ENCODE peak calls at places on chromosomes 7 and 10, in nine cellular contexts. One of them, this sample, is unnamed.

GRCh38 chr7:8443871-8444756 is 10.7 kb downstream of the NXPH1 start:
- ATAC-seq in GM12878: peak
- ATAC-seq in right lobe of liver: peak
- ATAC-seq in body of pancreas: no peak
- ATAC-seq in HepG2: peak
- ATAC-seq in K562: peak
- ATAC-seq in heart left ventricle: no peak
- ATAC-seq in A549: peak
- ATAC-seq in gastrocnemius medialis: no peak
- ATAC-seq in this sample: no peak

GRCh38 chr10:88833722-88834121 is 17.9 kb downstream of the ANKRD22 start:
- ATAC-seq in gastrocnemius medialis: no peak
- ATAC-seq in HepG2: no peak
- ATAC-seq in K562: no peak
- ATAC-seq in heart left ventricle: peak
- ATAC-seq in GM12878: no peak
- ATAC-seq in A549: no peak
- ATAC-seq in right lobe of liver: peak
- ATAC-seq in body of pancreas: no peak
- ATAC-seq in this sample: no peak

GRCh38 chr10:95406651-95407280 is 116.0 kb upstream of the PDLIM1 start:
- ATAC-seq in body of pancreas: peak
- ATAC-seq in heart left ventricle: peak
- ATAC-seq in GM12878: no peak
- ATAC-seq in HepG2: no peak
- ATAC-seq in K562: peak
- ATAC-seq in gastrocnemius medialis: peak
- ATAC-seq in right lobe of liver: peak
- ATAC-seq in A549: peak
- ATAC-seq in this sample: peak

GRCh38 chr10:119973261-119973660 is 80.7 kb downstream of the SEC23IP start:
- ATAC-seq in A549: peak
- ATAC-seq in HepG2: no peak
- ATAC-seq in right lobe of liver: no peak
- ATAC-seq in heart left ventricle: no peak
- ATAC-seq in gastrocnemius medialis: no peak
- ATAC-seq in K562: peak
- ATAC-seq in body of pancreas: no peak
- ATAC-seq in GM12878: peak
- ATAC-seq in this sample: no peak

GRCh38 chr10:121088524-121088923 is 237.4 kb downstream of the WDR11 start:
- ATAC-seq in GM12878: no peak
- ATAC-seq in HepG2: no peak
- ATAC-seq in gastrocnemius medialis: no peak
- ATAC-seq in heart left ventricle: no peak
- ATAC-seq in right lobe of liver: peak
- ATAC-seq in A549: no peak
- ATAC-seq in K562: no peak
- ATAC-seq in body of pancreas: no peak
- ATAC-seq in this sample: no peak

GRCh38 chr7:42939457-42940240 is 7.5 kb downstream of the MRPL32 start:
- ATAC-seq in GM12878: peak
- ATAC-seq in heart left ventricle: no peak
- ATAC-seq in right lobe of liver: no peak
- ATAC-seq in HepG2: no peak
- ATAC-seq in A549: no peak
- ATAC-seq in body of pancreas: no peak
- ATAC-seq in K562: no peak
- ATAC-seq in gastrocnemius medialis: no peak
- ATAC-seq in this sample: no peak

GRCh38 chr7:47815867-47816266 is 132.4 kb downstream of the PKD1L1 start:
- ATAC-seq in K562: no peak
- ATAC-seq in heart left ventricle: no peak
- ATAC-seq in A549: no peak
- ATAC-seq in GM12878: no peak
- ATAC-seq in right lobe of liver: no peak
- ATAC-seq in body of pancreas: no peak
- ATAC-seq in gastrocnemius medialis: no peak
- ATAC-seq in HepG2: no peak
- ATAC-seq in this sample: no peak

GRCh38 chr10:91104185-91105041 is 116.0 kb upstream of the PCGF5 start:
- ATAC-seq in gastrocnemius medialis: no peak
- ATAC-seq in K562: peak
- ATAC-seq in body of pancreas: no peak
- ATAC-seq in heart left ventricle: no peak
- ATAC-seq in GM12878: peak
- ATAC-seq in right lobe of liver: no peak
- ATAC-seq in A549: peak
- ATAC-seq in HepG2: peak
- ATAC-seq in this sample: no peak

GRCh38 chr7:41916450-41916927 is 213.6 kb upstream of the INHBA start:
- ATAC-seq in A549: peak
- ATAC-seq in right lobe of liver: peak
- ATAC-seq in heart left ventricle: peak
- ATAC-seq in HepG2: no peak
- ATAC-seq in body of pancreas: peak
- ATAC-seq in gastrocnemius medialis: peak
- ATAC-seq in GM12878: no peak
- ATAC-seq in K562: no peak
- ATAC-seq in this sample: peak

GRCh38 chr7:131052285-131052942 is 275.3 kb upstream of the MKLN1 start:
- ATAC-seq in GM12878: no peak
- ATAC-seq in A549: no peak
- ATAC-seq in right lobe of liver: no peak
- ATAC-seq in HepG2: no peak
- ATAC-seq in heart left ventricle: no peak
- ATAC-seq in body of pancreas: no peak
- ATAC-seq in gastrocnemius medialis: no peak
- ATAC-seq in K562: no peak
- ATAC-seq in this sample: no peak

GRCh38 chr7:156389116-156389692 is 251.4 kb upstream of the RNF32 start:
- ATAC-seq in HepG2: no peak
- ATAC-seq in body of pancreas: no peak
- ATAC-seq in right lobe of liver: no peak
- ATAC-seq in K562: no peak
- ATAC-seq in GM12878: no peak
- ATAC-seq in heart left ventricle: no peak
- ATAC-seq in A549: no peak
- ATAC-seq in gastrocnemius medialis: no peak
- ATAC-seq in this sample: no peak

GRCh38 chr7:153476166-153476565 is 576.0 kb upstream of the DPP6 start:
- ATAC-seq in right lobe of liver: no peak
- ATAC-seq in HepG2: no peak
- ATAC-seq in A549: no peak
- ATAC-seq in K562: no peak
- ATAC-seq in body of pancreas: no peak
- ATAC-seq in heart left ventricle: no peak
- ATAC-seq in GM12878: no peak
- ATAC-seq in gastrocnemius medialis: no peak
- ATAC-seq in this sample: no peak

GRCh38 chr10:23693398-23693797 is 254.5 kb downstream of the OTUD1 start:
- ATAC-seq in GM12878: no peak
- ATAC-seq in body of pancreas: no peak
- ATAC-seq in gastrocnemius medialis: no peak
- ATAC-seq in HepG2: peak
- ATAC-seq in K562: peak
- ATAC-seq in heart left ventricle: no peak
- ATAC-seq in A549: peak
- ATAC-seq in right lobe of liver: no peak
- ATAC-seq in this sample: no peak

GRCh38 chr10:60810437-60811182 is 32.3 kb downstream of the CDK1 start:
- ATAC-seq in body of pancreas: no peak
- ATAC-seq in right lobe of liver: peak
- ATAC-seq in K562: no peak
- ATAC-seq in GM12878: no peak
- ATAC-seq in A549: peak
- ATAC-seq in gastrocnemius medialis: peak
- ATAC-seq in HepG2: peak
- ATAC-seq in heart left ventricle: peak
- ATAC-seq in this sample: peak

GRCh38 chr7:35025391-35025870 is 11.9 kb downstream of the DPY19L1 start:
- ATAC-seq in K562: no peak
- ATAC-seq in GM12878: no peak
- ATAC-seq in gastrocnemius medialis: no peak
- ATAC-seq in right lobe of liver: no peak
- ATAC-seq in A549: peak
- ATAC-seq in heart left ventricle: no peak
- ATAC-seq in HepG2: no peak
- ATAC-seq in body of pancreas: no peak
- ATAC-seq in this sample: no peak

GRCh38 chr10:93993414-93993781 is 333 bp upstream of the PLCE1 start:
- ATAC-seq in body of pancreas: peak
- ATAC-seq in right lobe of liver: no peak
- ATAC-seq in K562: peak
- ATAC-seq in heart left ventricle: no peak
- ATAC-seq in HepG2: no peak
- ATAC-seq in A549: peak
- ATAC-seq in gastrocnemius medialis: peak
- ATAC-seq in GM12878: no peak
- ATAC-seq in this sample: peak

GRCh38 chr10:90589825-90590224 is 268.0 kb downstream of the HTR7 start:
- ATAC-seq in HepG2: no peak
- ATAC-seq in body of pancreas: no peak
- ATAC-seq in heart left ventricle: no peak
- ATAC-seq in A549: no peak
- ATAC-seq in gastrocnemius medialis: no peak
- ATAC-seq in GM12878: no peak
- ATAC-seq in K562: no peak
- ATAC-seq in right lobe of liver: no peak
- ATAC-seq in this sample: no peak

GRCh38 chr7:50803359-50804337 is 21.0 kb upstream of the GRB10 start:
- ATAC-seq in A549: peak
- ATAC-seq in right lobe of liver: peak
- ATAC-seq in gastrocnemius medialis: no peak
- ATAC-seq in GM12878: no peak
- ATAC-seq in heart left ventricle: no peak
- ATAC-seq in K562: no peak
- ATAC-seq in HepG2: peak
- ATAC-seq in body of pancreas: no peak
- ATAC-seq in this sample: no peak

GRCh38 chr7:50806143-50806542 is 23.4 kb upstream of the GRB10 start:
- ATAC-seq in body of pancreas: no peak
- ATAC-seq in right lobe of liver: no peak
- ATAC-seq in gastrocnemius medialis: no peak
- ATAC-seq in GM12878: no peak
- ATAC-seq in HepG2: no peak
- ATAC-seq in A549: no peak
- ATAC-seq in heart left ventricle: no peak
- ATAC-seq in K562: no peak
- ATAC-seq in this sample: no peak

GRCh38 chr7:50807026-50807730 is 24.5 kb upstream of the GRB10 start:
- ATAC-seq in body of pancreas: no peak
- ATAC-seq in GM12878: no peak
- ATAC-seq in K562: no peak
- ATAC-seq in heart left ventricle: no peak
- ATAC-seq in HepG2: no peak
- ATAC-seq in right lobe of liver: no peak
- ATAC-seq in gastrocnemius medialis: no peak
- ATAC-seq in A549: no peak
- ATAC-seq in this sample: no peak

GRCh38 chr7:50808282-50808888 is 25.7 kb upstream of the GRB10 start:
- ATAC-seq in heart left ventricle: no peak
- ATAC-seq in body of pancreas: no peak
- ATAC-seq in right lobe of liver: no peak
- ATAC-seq in gastrocnemius medialis: no peak
- ATAC-seq in A549: no peak
- ATAC-seq in HepG2: no peak
- ATAC-seq in K562: no peak
- ATAC-seq in GM12878: no peak
- ATAC-seq in this sample: no peak

GRCh38 chr7:50805425-50806130 is 22.9 kb upstream of the GRB10 start:
- ATAC-seq in heart left ventricle: no peak
- ATAC-seq in right lobe of liver: no peak
- ATAC-seq in GM12878: no peak
- ATAC-seq in HepG2: no peak
- ATAC-seq in gastrocnemius medialis: no peak
- ATAC-seq in A549: no peak
- ATAC-seq in K562: no peak
- ATAC-seq in body of pancreas: no peak
- ATAC-seq in this sample: no peak
- TF ChIP-seq POLR2A in heart left ventricle: no peak
- TF ChIP-seq POLR2A in right lobe of liver: no peak
- TF ChIP-seq POLR2A in GM12878: no peak
- TF ChIP-seq POLR2A in HepG2: no peak
- TF ChIP-seq POLR2A in gastrocnemius medialis: no peak
- TF ChIP-seq POLR2A in A549: no peak
- TF ChIP-seq POLR2A in K562: no peak
- TF ChIP-seq POLR2A in body of pancreas: no peak
- TF ChIP-seq POLR2A in this sample: no peak

DNA sequence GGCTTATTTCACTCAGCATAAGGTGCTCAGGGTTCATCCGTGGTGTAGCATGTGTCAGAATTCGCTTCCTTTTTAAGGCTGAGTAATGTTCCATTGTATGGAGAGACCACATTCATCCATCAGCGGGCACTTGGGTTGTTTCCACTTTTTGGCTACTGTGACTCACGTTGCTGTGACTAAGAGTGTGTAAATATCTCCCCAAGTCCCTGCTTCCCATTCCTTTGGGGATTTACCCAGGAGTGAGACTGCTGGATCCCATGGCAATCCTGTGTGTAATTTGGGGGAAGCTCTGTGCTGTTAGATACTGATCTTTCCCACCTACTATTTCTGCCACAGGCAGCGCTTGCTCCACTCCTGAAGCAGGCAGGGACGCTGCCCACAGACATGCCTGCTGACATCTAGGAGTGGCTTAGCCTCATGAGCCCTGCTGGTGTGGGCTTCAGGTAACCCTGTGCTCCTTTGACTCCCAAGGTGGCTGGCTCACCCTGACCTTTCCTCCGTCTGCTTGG is 346.0 kb downstream of the FRMD4A start:
- ATAC-seq in K562: no peak
- ATAC-seq in right lobe of liver: peak
- ATAC-seq in heart left ventricle: no peak
- ATAC-seq in gastrocnemius medialis: no peak
- ATAC-seq in HepG2: peak
- ATAC-seq in GM12878: no peak
- ATAC-seq in body of pancreas: no peak
- ATAC-seq in A549: peak
- ATAC-seq in this sample: peak
- TF ChIP-seq POLR2A in K562: no peak
- TF ChIP-seq POLR2A in right lobe of liver: no peak
- TF ChIP-seq POLR2A in heart left ventricle: no peak
- TF ChIP-seq POLR2A in gastrocnemius medialis: no peak
- TF ChIP-seq POLR2A in HepG2: no peak
- TF ChIP-seq POLR2A in GM12878: no peak
- TF ChIP-seq POLR2A in body of pancreas: no peak
- TF ChIP-seq POLR2A in A549: no peak
- TF ChIP-seq POLR2A in this sample: no peak

GRCh38 chr10:50417906-50418697 is 166.8 kb upstream of the ASAH2 start:
- ATAC-seq in K562: peak
- ATAC-seq in heart left ventricle: peak
- ATAC-seq in HepG2: peak
- ATAC-seq in gastrocnemius medialis: peak
- ATAC-seq in right lobe of liver: peak
- ATAC-seq in A549: peak
- ATAC-seq in GM12878: peak
- ATAC-seq in body of pancreas: peak
- ATAC-seq in this sample: peak
- TF ChIP-seq POLR2A in K562: peak
- TF ChIP-seq POLR2A in heart left ventricle: no peak
- TF ChIP-seq POLR2A in HepG2: no peak
- TF ChIP-seq POLR2A in gastrocnemius medialis: no peak
- TF ChIP-seq POLR2A in right lobe of liver: peak
- TF ChIP-seq POLR2A in A549: no peak
- TF ChIP-seq POLR2A in GM12878: peak
- TF ChIP-seq POLR2A in body of pancreas: peak
- TF ChIP-seq POLR2A in this sample: peak

GRCh38 chr7:151866028-151866427 is 10.9 kb downstream of the PRKAG2 start:
- ATAC-seq in HepG2: no peak
- ATAC-seq in heart left ventricle: no peak
- ATAC-seq in K562: no peak
- ATAC-seq in gastrocnemius medialis: no peak
- ATAC-seq in right lobe of liver: no peak
- ATAC-seq in body of pancreas: no peak
- ATAC-seq in GM12878: no peak
- ATAC-seq in A549: no peak
- ATAC-seq in this sample: no peak
- TF ChIP-seq POLR2A in HepG2: no peak
- TF ChIP-seq POLR2A in heart left ventricle: no peak
- TF ChIP-seq POLR2A in K562: no peak
- TF ChIP-seq POLR2A in gastrocnemius medialis: no peak
- TF ChIP-seq POLR2A in right lobe of liver: no peak
- TF ChIP-seq POLR2A in body of pancreas: no peak
- TF ChIP-seq POLR2A in GM12878: no peak
- TF ChIP-seq POLR2A in A549: no peak
- TF ChIP-seq POLR2A in this sample: no peak

This sample was measured in gastroesophageal sphincter.